ENCODE peak calls at places on chromosomes 16 and 17, in nine cellular contexts. M, Q, T, I, O, X, L, C and V are unnamed samples.
A peak's percentile ranks its signal among the peaks of the same experiment; 100 is the strongest.

GRCh38 chr17:29357232-29357631 is 32.9 kb upstream of the TAOK1 start:
- DNase-seq in M (no peak), Q (no peak), T (no peak), I (no peak), O (no peak), X (no peak), L (no peak), C (no peak), V (no peak)

GRCh38 chr16:84543253-84543652 is 38.8 kb upstream of the MEAK7 start:
- DNase-seq in M (no peak), Q (no peak), T (no peak), I (no peak), O (no peak), X (no peak), L (no peak), C (no peak), V (no peak)

GRCh38 chr17:21214015-21214776 is at the start of gene TMEM11:
- DNase-seq in M (peak; percentile 97), Q (peak; percentile 86), T (peak; percentile 94), I (peak; percentile 98), O (peak; percentile 99), X (peak; percentile 93), L (peak; percentile 96), C (peak; percentile 98), V (peak; percentile 98)

GRCh38 chr17:35094902-35095301 is 24.8 kb downstream of the RAD51D start:
- DNase-seq in M (no peak), Q (peak; percentile 14), T (no peak), I (no peak), O (no peak), X (no peak), L (no peak), C (no peak), V (no peak)

GRCh38 chr17:44774271-44775135 is 15.7 kb downstream of the ADAM11 start:
- DNase-seq in M (peak; percentile 100), Q (peak; percentile 83), T (peak; percentile 73), I (peak; percentile 96), O (peak; percentile 95), X (peak; percentile 89), L (peak; percentile 90), C (peak; percentile 92), V (peak; percentile 97)

GRCh38 chr16:22623351-22623781 is 112.7 kb downstream of the NPIPB5 start:
- DNase-seq in M (peak; percentile 29), Q (no peak), T (no peak), I (no peak), O (no peak), X (no peak), L (no peak), C (no peak), V (no peak)

GRCh38 chr17:1323336-1323735 is 43.9 kb downstream of the TRARG1 start:
- DNase-seq in M (no peak), Q (no peak), T (no peak), I (no peak), O (no peak), X (no peak), L (no peak), C (peak; percentile 34), V (no peak)

GRCh38 chr17:2064147-2064489 is 9.2 kb downstream of the HIC1 start:
- DNase-seq in M (no peak), Q (no peak), T (no peak), I (no peak), O (no peak), X (no peak), L (no peak), C (no peak), V (no peak)

GRCh38 chr16:71626018-71626857 is at the start of gene MARVELD3:
- DNase-seq in M (peak; percentile 99), Q (peak; percentile 46), T (peak; percentile 29), I (no peak), O (peak; percentile 69), X (peak; percentile 40), L (peak; percentile 94), C (no peak), V (no peak)

GRCh38 chr17:41906465-41907184 is 12.1 kb downstream of the ACLY start:
- DNase-seq in M (no peak), Q (no peak), T (no peak), I (no peak), O (no peak), X (no peak), L (no peak), C (no peak), V (no peak)

GRCh38 chr17:7841622-7842379 is 7.8 kb downstream of the KDM6B start:
- DNase-seq in M (peak; percentile 98), Q (peak; percentile 80), T (peak; percentile 94), I (peak; percentile 95), O (peak; percentile 94), X (peak; percentile 83), L (peak; percentile 92), C (peak; percentile 97), V (peak; percentile 98)

GRCh38 chr16:12532871-12533610 is 270.6 kb downstream of the CPPED1 start:
- DNase-seq in M (no peak), Q (no peak), T (no peak), I (no peak), O (no peak), X (no peak), L (no peak), C (no peak), V (no peak)

GRCh38 chr17:75703591-75703990 is 17.7 kb upstream of the ITGB4 start:
- DNase-seq in M (no peak), Q (no peak), T (no peak), I (no peak), O (no peak), X (no peak), L (no peak), C (no peak), V (no peak)

GRCh38 chr17:75703191-75703590 is 18.1 kb upstream of the ITGB4 start:
- DNase-seq in M (no peak), Q (no peak), T (no peak), I (no peak), O (no peak), X (no peak), L (no peak), C (no peak), V (no peak)

GRCh38 chr17:75704963-75705875 is 16.0 kb upstream of the ITGB4 start:
- DNase-seq in M (no peak), Q (no peak), T (no peak), I (no peak), O (no peak), X (no peak), L (no peak), C (no peak), V (no peak)

GRCh38 chr17:75707096-75707720 is 14.1 kb upstream of the ITGB4 start:
- DNase-seq in M (no peak), Q (no peak), T (no peak), I (no peak), O (no peak), X (peak; percentile 38), L (no peak), C (no peak), V (no peak)

DNA sequence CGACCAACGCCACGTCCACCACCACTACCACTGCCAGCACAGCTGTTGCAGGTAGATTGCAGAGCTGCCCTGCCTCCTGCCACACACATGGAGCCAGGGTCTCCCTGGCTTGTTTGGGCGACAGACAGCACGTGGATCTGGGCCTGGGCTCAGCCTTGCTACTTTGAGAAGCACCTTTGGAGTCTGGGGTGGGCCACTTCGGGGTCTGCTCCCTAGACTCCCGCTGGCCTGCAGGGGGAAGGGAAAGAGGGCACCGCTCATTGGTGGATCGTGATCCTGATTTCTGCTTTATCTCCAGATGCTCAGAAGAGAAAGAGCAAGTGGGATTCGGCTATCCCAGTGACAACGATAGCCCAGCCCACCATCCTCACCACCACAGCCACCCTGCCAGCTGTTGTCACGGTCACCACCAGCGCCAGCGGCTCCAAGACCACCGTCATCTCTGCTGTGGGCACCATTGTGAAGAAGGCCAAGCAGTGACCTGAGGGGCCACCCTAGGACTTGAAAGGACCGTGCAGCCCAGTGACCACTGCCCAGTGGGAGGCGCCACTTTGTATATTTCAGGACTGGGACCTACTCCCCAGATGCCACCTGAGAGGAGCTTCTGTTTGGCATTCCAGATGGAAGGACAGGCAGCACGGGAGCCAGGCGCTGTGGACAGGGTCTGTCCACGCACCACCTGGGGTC is 15.1 kb upstream of the ITGB4 start:
- DNase-seq in M (no peak), Q (no peak), T (no peak), I (no peak), O (no peak), X (no peak), L (no peak), C (no peak), V (no peak)
- H3K36me3 ChIP-seq in M (peaks cover 32% of the 10 kb centered on the region), Q (peaks cover 65% of the 10 kb centered on the region), T (no peaks in the 10 kb centered on the region), I (peaks cover 72% of the 10 kb centered on the region), O (peaks cover 71% of the 10 kb centered on the region), X (peaks cover 67% of the 10 kb centered on the region), L (peaks cover 54% of the 10 kb centered on the region), C (peaks cover 58% of the 10 kb centered on the region), V (peaks cover 76% of the 10 kb centered on the region)

GRCh38 chr16:11315499-11315898 is 29.8 kb upstream of the RMI2 start:
- DNase-seq in M (peak; percentile 85), Q (no peak), T (peak; percentile 42), I (no peak), O (no peak), X (no peak), L (no peak), C (no peak), V (no peak)
- TF ChIP-seq CTCF in M (peak; percentile 55), Q (no peak), T (peak; percentile 15), I (no peak), O (no peak), X (no peak), L (no peak), C (no peak), V (no peak)

DNA sequence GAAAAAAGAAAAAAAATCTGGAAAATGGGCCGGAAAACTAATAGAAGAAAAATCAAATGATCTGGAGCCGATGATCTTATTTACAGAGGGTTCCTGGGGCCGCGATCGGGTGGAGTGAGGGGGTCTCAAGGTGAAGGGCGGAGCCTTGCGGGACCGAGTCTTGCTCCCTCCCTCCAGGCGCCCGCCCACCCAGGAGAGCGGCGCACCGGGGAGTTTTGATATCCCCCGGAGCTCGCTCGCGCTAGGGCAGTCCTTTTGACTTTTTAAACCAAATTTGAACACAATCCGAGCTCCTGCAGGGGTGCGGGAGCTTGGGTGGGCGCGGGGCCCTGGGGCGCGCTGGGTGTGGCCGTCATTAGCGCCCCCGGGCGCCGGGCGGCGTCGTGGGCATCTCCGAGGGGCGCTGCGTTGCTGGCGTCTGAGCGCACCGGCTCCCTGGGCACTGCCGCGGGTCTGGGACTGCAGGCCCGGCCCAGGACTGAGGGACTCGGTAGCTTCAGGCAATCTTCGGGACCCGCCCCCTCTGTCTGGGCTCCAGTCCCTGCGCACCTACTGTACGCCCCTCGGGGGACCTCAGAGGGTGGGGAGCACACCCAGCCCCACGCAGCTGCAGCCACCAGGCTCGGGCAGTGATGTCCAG is 10.9 kb downstream of the MAF start:
- DNase-seq in M (peak; percentile 54), Q (no peak), T (peak; percentile 45), I (no peak), O (no peak), X (no peak), L (no peak), C (no peak), V (no peak)
- TF ChIP-seq EP300 in M (no peak), Q (no peak), T (no peak), I (no peak), O (no peak), X (no peak), L (no peak), C (no peak), V (no peak)

DNA sequence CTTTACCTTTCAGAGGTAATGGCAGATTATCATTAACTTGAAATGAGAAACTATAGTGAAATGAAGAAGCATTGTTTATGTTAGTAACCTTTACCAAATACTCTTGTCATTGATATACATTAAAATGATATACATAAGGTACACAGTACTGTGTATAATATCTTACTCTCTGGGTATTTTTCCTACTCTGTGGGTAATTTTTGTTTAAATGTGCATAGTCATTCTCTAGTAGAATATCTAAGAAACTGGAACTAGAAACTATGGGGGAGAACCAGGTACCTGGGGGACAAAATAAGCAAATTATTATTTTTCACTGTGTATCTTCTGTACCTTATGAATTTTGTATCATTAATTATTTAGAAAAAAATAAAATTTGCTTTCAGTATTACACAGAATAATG is 20.6 kb upstream of the PHAF1 start:
- DNase-seq in M (no peak), Q (no peak), T (no peak), I (no peak), O (no peak), X (no peak), L (no peak), C (no peak), V (no peak)
- H3K36me3 ChIP-seq in M (no peaks in the 10 kb centered on the region), Q (peaks cover 7% of the 10 kb centered on the region), T (no peaks in the 10 kb centered on the region), I (peaks cover 12% of the 10 kb centered on the region), O (no peaks in the 10 kb centered on the region), X (peaks cover 21% of the 10 kb centered on the region), L (no peaks in the 10 kb centered on the region), C (no peaks in the 10 kb centered on the region), V (no peaks in the 10 kb centered on the region)